ENCODE peak calls at places on chromosomes 5 and 9, in six cellular contexts. M, W, P, V, T and C are unnamed samples.

GRCh38 chr5:154078305-154078704 is 39.5 kb downstream of the MFAP3 start:
- DNase-seq in T (no peak), M (no peak), V (no peak), W (no peak), P (peak), C (no peak)

GRCh38 chr5:54525692-54526091 is 8.1 kb downstream of the SNX18 start:
- DNase-seq in V (no peak), T (no peak), P (no peak), M (no peak), W (no peak), C (no peak)

GRCh38 chr9:40927851-40928802 is 200.4 kb downstream of the FOXD4L6 start:
- DNase-seq in T (no peak), V (no peak), W (no peak), M (no peak), P (no peak), C (no peak)

GRCh38 chr9:98990181-98990870 is 46.6 kb downstream of the COL15A1 start:
- DNase-seq in V (no peak), M (no peak), T (no peak), P (no peak), W (no peak), C (no peak)

GRCh38 chr9:27799326-27799725 is 226.0 kb upstream of the C9orf72 start:
- DNase-seq in W (no peak), T (no peak), P (no peak), M (no peak), V (no peak), C (no peak)

GRCh38 chr5:57176350-57176857 is 2.5 kb downstream of the GPBP1 start:
- DNase-seq in M (peak), W (no peak), T (no peak), V (no peak), P (no peak), C (peak)

GRCh38 chr5:68770566-68770965 is 323.2 kb upstream of the SLC30A5 start:
- DNase-seq in M (no peak), T (no peak), V (no peak), W (no peak), P (peak), C (no peak)

GRCh38 chr5:157740211-157740610 is 3.3 kb upstream of the LSM11 start:
- DNase-seq in W (no peak), T (no peak), V (peak), M (peak), P (peak), C (peak)

DNA sequence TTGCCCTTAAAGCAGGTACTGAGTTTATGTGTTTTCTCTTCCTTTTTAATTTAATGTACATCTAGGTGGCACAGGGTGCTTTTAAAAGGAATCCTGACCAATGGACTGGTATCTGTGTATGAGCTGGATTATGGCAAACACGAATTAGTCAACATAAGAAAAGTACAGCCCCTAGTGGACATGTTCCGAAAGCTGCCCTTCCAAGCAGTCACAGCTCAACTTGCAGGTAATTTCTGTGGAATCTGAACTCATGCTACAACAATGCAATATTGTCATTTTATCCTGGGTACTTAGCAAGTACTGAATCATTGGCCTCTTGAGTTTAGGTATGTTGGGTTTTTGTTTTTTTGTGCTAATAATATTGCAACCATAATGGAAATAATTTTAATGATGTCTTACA is 14.4 kb upstream of the TMOD1 start:
- DNase-seq in M (no peak), W (no peak), P (no peak), V (peak), T (no peak), C (no peak)
- TF ChIP-seq CTCF in M (peak), W (no peak), P (peak), V (peak), T (no peak), C (no peak)

GRCh38 chr9:36970007-36970888 is 63.8 kb downstream of the PAX5 start:
- DNase-seq in V (peak), T (no peak), P (no peak), M (no peak), W (no peak), C (no peak)

GRCh38 chr9:36968574-36969215 is 65.4 kb downstream of the PAX5 start:
- DNase-seq in V (no peak), P (no peak), T (no peak), M (no peak), W (no peak), C (no peak)

GRCh38 chr9:36971935-36972488 is 62.1 kb downstream of the PAX5 start:
- DNase-seq in T (no peak), V (no peak), M (no peak), P (no peak), W (no peak), C (no peak)

GRCh38 chr9:36967997-36968396 is 66.1 kb downstream of the PAX5 start:
- DNase-seq in T (no peak), W (no peak), V (no peak), M (no peak), P (no peak), C (no peak)

DNA sequence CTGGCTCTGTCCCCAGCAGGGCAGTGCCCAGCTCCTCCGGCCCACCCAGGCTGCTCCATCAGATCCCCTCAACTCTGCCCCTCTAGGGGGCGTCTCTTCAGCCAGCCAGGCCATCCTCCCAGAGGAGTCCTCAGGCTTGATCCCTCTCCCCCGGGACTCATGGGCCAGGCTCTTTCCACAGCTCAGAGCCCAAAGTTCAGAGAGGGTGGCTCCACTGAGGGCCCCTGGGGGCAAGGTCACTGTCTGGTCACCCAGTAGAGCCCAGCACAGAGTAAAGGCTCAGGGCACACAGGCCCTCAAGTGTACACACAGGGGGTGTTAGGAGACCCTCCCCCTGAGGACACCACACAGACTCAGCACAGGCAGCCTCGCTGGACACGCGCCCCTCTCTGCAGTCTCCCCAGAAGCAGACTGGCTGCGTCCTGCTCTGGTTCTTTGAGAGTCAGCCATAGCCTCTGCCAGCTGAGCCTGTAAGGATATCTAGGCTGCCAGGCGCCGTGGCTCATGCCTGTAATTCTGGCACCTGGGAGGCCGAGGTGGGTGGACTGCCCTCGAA is 64.8 kb downstream of the PAX5 start:
- DNase-seq in V (no peak), W (no peak), P (peak), M (no peak), T (no peak), C (no peak)
- TF ChIP-seq CTCF in V (no peak), W (no peak), P (peak), M (peak), T (no peak), C (no peak)

GRCh38 chr9:113409481-113409880 is 994 bp downstream of the POLE3 start:
- DNase-seq in P (peak), T (no peak), W (no peak), V (no peak), M (no peak), C (no peak)

GRCh38 chr9:113416149-113416726 is 5.7 kb downstream of the C9orf43 start:
- DNase-seq in V (no peak), T (no peak), P (no peak), W (no peak), M (peak), C (peak)

GRCh38 chr9:113409883-113410206 is 630 bp downstream of the POLE3 start:
- DNase-seq in W (no peak), M (no peak), T (no peak), V (no peak), P (no peak), C (no peak)

DNA sequence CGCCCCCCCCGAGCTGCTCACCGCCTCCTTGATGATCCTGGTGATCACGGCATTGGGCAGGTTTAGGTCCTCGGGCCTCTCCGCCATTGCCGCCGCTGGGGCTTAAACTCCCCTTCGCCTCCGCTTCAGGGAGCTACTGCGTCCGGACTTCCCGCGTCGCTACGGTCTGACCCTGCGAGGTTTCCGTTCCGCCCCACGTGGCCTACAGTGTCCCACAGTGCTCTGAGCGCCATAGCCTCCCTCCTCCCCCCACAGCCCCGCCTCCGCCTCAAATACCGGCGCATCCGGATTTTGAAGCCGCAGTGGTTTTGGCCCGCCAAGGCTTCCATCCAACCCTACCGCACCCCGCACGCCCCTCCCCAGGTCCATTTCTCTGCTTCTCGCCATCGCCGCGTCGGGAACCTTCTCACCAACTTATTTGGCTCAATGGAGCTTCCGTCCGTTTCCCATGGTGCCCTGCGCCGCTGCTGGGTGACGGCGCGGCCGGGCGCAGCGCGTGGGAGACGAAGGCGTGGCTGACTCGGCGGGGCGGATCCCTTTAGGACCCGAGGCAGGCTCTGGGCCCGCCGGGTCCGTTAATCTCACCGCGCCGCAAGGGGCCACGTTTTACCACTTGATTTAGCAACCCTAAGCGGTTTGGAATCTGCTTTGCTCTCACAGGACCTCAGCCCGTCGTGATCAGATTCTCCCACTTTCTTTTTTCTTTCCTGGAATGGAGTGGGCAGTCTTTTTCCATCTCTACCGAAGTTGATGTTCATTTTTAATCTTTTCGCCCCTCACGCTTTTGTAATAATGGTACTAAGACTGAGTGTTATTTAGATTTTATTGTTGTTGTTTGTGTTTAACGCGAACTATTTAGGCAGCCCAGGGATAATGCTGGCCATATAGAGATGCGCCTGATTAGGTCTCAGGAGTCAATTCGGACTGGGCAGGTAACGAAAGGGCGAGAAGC is at the start of the genes C9orf43 and POLE3:
- DNase-seq in T (peak), V (peak), W (peak), M (peak), P (peak), C (peak)
- TF ChIP-seq CTCF in T (no peak), V (no peak), W (peak), M (peak), P (no peak), C (peak)

GRCh38 chr5:146402949-146403348 is 44.2 kb upstream of the TCERG1 start:
- DNase-seq in W (no peak), M (no peak), P (peak), V (no peak), T (no peak), C (no peak)
- TF ChIP-seq CTCF in W (no peak), M (no peak), P (peak), V (no peak), T (no peak), C (no peak)

DNA sequence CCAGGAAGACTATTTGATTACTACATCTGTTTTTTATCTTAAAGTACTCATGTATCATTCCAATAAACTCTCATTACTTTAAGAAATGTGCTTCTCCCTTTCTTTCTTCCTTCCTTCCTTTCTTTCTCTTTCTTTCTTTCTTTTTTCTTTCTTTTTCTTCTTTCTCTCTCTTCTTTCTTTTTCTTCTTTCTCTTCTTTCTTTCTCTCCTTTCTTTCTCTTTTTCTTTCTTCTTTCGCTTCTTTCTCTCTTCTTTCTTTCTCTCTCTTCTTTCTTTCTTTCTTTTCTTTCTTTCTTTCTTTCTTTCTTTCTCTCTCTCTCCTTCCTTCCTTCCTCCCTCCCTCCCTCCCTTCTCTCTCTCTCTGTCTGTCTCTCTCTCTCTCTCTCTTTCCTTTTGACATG is 298.6 kb upstream of the ANKH start:
- DNase-seq in V (no peak), W (no peak), P (no peak), M (no peak), T (no peak), C (no peak)
- TF ChIP-seq CTCF in V (no peak), W (no peak), P (no peak), M (no peak), T (no peak), C (no peak)

DNA sequence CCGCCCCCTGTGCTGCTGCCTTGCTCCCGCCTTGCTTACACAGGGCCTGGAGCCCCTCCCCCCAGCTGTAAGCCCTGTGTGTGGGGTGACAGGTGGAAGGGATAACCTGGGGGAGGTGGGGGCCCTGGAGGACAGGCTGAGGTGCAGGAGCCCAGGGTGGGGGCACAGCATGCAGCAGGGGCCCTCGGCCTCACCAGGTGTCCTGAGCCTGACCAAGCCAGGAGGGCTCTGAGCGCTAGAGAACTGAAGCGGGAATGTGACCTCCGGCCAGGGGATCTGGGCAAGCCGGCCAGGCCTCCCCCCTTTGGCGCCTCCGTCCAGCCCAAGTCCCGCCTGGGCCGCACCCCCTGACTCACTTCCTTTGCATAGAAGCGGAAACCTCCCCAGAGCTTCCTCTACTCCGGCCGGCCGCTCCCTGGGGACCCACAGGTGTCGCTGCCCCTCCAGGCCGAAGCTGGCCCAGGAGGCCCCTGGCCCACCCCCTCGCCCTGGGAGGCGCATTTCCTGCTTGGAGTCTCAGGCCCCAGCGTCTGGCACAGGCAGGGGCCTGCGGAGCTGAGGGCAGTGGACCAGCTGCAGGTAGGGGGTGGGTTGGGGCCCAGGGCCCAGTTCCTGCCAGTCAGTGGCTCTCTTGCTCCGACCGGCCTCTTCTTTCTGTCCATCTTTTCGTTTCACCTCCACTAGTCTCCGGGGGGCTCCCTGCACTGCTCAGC is at the start of gene TOR4A:
- DNase-seq in T (peak), W (peak), P (peak), M (peak), V (peak), C (peak)
- TF ChIP-seq CTCF in T (no peak), W (no peak), P (no peak), M (peak), V (peak), C (peak)

GRCh38 chr5:141403387-141403786 is 809 bp downstream of the PCDHGA9 start:
- DNase-seq in W (no peak), M (no peak), T (no peak), P (no peak), V (no peak), C (no peak)

GRCh38 chr5:141399555-141400258 is 2.0 kb downstream of the PCDHGB5 start:
- DNase-seq in V (no peak), W (no peak), M (no peak), T (no peak), P (no peak), C (no peak)

GRCh38 chr5:141398608-141399007 is 861 bp downstream of the PCDHGB5 start:
- DNase-seq in M (no peak), V (no peak), T (no peak), P (no peak), W (no peak), C (no peak)

GRCh38 chr5:141402553-141403328 is at the start of gene PCDHGA9:
- DNase-seq in W (no peak), T (no peak), M (peak), V (peak), P (no peak), C (no peak)
- TF ChIP-seq CTCF in W (peak), T (no peak), M (peak), V (peak), P (peak), C (peak)